ENCODE peak calls at places on chromosomes 5 and 9, in eight cellular contexts. N is ELR; I is HEK293T; P is CD4-positive, CD25-positive, alpha-beta regulatory T cell; T is endothelial cell; R is osteoblast; X is non-pigmented ciliary epithelial cell; E is pancreas. C is an unnamed sample.

GRCh38 chr5:159341914-159342313 is 11.6 kb upstream of the IL12B start:
- DNase-seq in X (peak; percentile 41), N (peak; percentile 74), R (peak; percentile 68), P (no peak), E (peak; percentile 56), I (peak; percentile 62), T (no peak), C (peak; percentile 60)

GRCh38 chr5:57566914-57567313 is 84.3 kb upstream of the ACTBL2 start:
- DNase-seq in I (no peak), P (no peak), R (peak; percentile 88), E (no peak), T (no peak), X (no peak), N (peak; percentile 7), C (no peak)

GRCh38 chr5:134578578-134579283 is 53.3 kb downstream of the JADE2 start:
- DNase-seq in I (no peak), X (no peak), R (peak; percentile 54), T (no peak), N (no peak), P (no peak), E (no peak), C (no peak)

GRCh38 chr9:92669527-92669889 is 423 bp downstream of the IPPK start:
- DNase-seq in R (peak; percentile 89), N (no peak), P (peak; percentile 45), I (peak; percentile 40), T (peak; percentile 50), X (no peak), E (no peak), C (peak; percentile 50)

GRCh38 chr9:135198144-135198543 is 110.7 kb downstream of the OLFM1 start:
- DNase-seq in I (no peak), T (no peak), E (no peak), R (no peak), X (no peak), P (no peak), N (no peak), C (no peak)

GRCh38 chr9:131704195-131704983 is 35.5 kb downstream of the RAPGEF1 start:
- DNase-seq in I (no peak), P (no peak), R (no peak), E (no peak), T (no peak), N (no peak), X (no peak), C (no peak)

GRCh38 chr9:36623280-36623679 is 50.6 kb downstream of the MELK start:
- DNase-seq in N (peak; percentile 45), X (no peak), I (no peak), R (no peak), T (no peak), P (no peak), E (no peak), C (no peak)

GRCh38 chr9:14165376-14166035 is 148.4 kb downstream of the NFIB start:
- DNase-seq in I (no peak), P (no peak), E (no peak), R (no peak), N (no peak), X (no peak), T (no peak), C (no peak)

GRCh38 chr5:133106343-133106742 is 54.5 kb downstream of the HSPA4 start:
- DNase-seq in I (no peak), R (no peak), E (no peak), P (no peak), T (no peak), X (no peak), N (no peak), C (no peak)

C was measured in effector memory CD4-positive, alpha-beta T cell.